ENCODE peak calls at places on chromosomes 16 and 17, in four cellular contexts. V is fibroblast of lung, D is tibial artery, N is ascending aorta. R is an unnamed sample.

GRCh38 chr16:52488837-52489289 is 58.1 kb downstream of the TOX3 start:
- DNase-seq in V (no peak), D (no peak), N (no peak), R (no peak)

GRCh38 chr17:4504188-4504587 is 5.5 kb downstream of the SPNS2 start:
- DNase-seq in V (no peak), D (no peak), N (no peak), R (no peak)

GRCh38 chr17:933168-934083 is 46.1 kb downstream of the NXN start:
- DNase-seq in V (peak; percentile 92), D (no peak), N (no peak), R (no peak)

GRCh38 chr17:80109713-80110446 is 8.5 kb downstream of the GAA start:
- DNase-seq in V (no peak), D (no peak), N (no peak), R (no peak)

GRCh38 chr17:69528035-69528434 is 113.5 kb downstream of the MAP2K6 start:
- DNase-seq in V (no peak), D (no peak), N (no peak), R (no peak)

GRCh38 chr17:66198242-66198641 is 6.3 kb upstream of the CEP112 start:
- DNase-seq in V (no peak), D (no peak), N (no peak), R (no peak)

GRCh38 chr16:81891734-81892364 is 112.8 kb downstream of the PLCG2 start:
- DNase-seq in V (no peak), D (no peak), N (no peak), R (no peak)

GRCh38 chr17:60093694-60094093 is 15.0 kb upstream of the HEATR6 start:
- DNase-seq in V (no peak), D (no peak), N (no peak), R (no peak)

GRCh38 chr17:28554565-28554964 is 2.1 kb upstream of the UNC119 start:
- DNase-seq in V (no peak), D (no peak), N (no peak), R (no peak)

GRCh38 chr17:82215095-82215971 is 2.7 kb upstream of the CCDC57 start:
- DNase-seq in V (peak; percentile 37), D (no peak), N (no peak), R (no peak)

GRCh38 chr16:26645629-26646028 is 421.1 kb upstream of the C16orf82 start:
- DNase-seq in V (no peak), D (no peak), N (no peak), R (no peak)

GRCh38 chr17:66383353-66383752 is 80.9 kb downstream of the PRKCA start:
- DNase-seq in V (peak; percentile 93), D (no peak), N (no peak), R (peak; percentile 80)

GRCh38 chr16:49588729-49589384 is 215.3 kb downstream of the C16orf78 start:
- DNase-seq in V (peak; percentile 44), D (peak; percentile 13), N (no peak), R (no peak)

GRCh38 chr16:18853694-18854093 is 52.3 kb upstream of the ARL6IP1 start:
- DNase-seq in V (no peak), D (no peak), N (no peak), R (no peak)

GRCh38 chr17:82985973-82986372 is 93.4 kb upstream of the METRNL start:
- DNase-seq in V (peak; percentile 33), D (no peak), N (no peak), R (peak; percentile 48)

GRCh38 chr17:20206068-20206467 is 196.9 kb downstream of the SPECC1 start:
- DNase-seq in V (no peak), D (no peak), N (no peak), R (no peak)

GRCh38 chr17:34361478-34362061 is 1.5 kb downstream of the CCL1 start:
- DNase-seq in V (peak; percentile 84), D (peak; percentile 90), N (peak; percentile 45), R (peak; percentile 88)

GRCh38 chr16:59988591-59988990 is 1254.5 kb upstream of the GOT2 start:
- DNase-seq in V (no peak), D (no peak), N (no peak), R (no peak)

GRCh38 chr16:49857423-49858181 is 1.7 kb upstream of the ZNF423 start:
- DNase-seq in V (peak; percentile 52), D (peak; percentile 42), N (no peak), R (no peak)

GRCh38 chr17:71234349-71234748 is 886.5 kb upstream of the SOX9 start:
- DNase-seq in V (no peak), D (no peak), N (no peak), R (no peak)

GRCh38 chr17:2402517-2402916 is 1.7 kb upstream of the MNT start:
- DNase-seq in V (no peak), D (no peak), N (no peak), R (no peak)

GRCh38 chr16:27365142-27366089 is 36.6 kb upstream of the IL21R start:
- DNase-seq in V (no peak), D (no peak), N (no peak), R (no peak)

GRCh38 chr17:80029235-80029974 is 6.3 kb downstream of the TBC1D16 start:
- DNase-seq in V (peak; percentile 95), D (peak; percentile 95), N (peak; percentile 44), R (peak; percentile 69)

GRCh38 chr16:68369697-68370096 is 58.9 kb downstream of the PRMT7 start:
- DNase-seq in V (no peak), D (no peak), N (no peak), R (no peak)

GRCh38 chr16:12900599-12901203 is 697 bp upstream of the SHISA9 start:
- DNase-seq in V (no peak), D (no peak), N (no peak), R (no peak)

GRCh38 chr16:12896562-12896961 is 4.8 kb upstream of the SHISA9 start:
- DNase-seq in V (no peak), D (no peak), N (no peak), R (peak; percentile 6)

GRCh38 chr16:12901204-12901596 is 198 bp upstream of the SHISA9 start:
- DNase-seq in V (no peak), D (no peak), N (no peak), R (no peak)

GRCh38 chr16:12899529-12900168 is 1.7 kb upstream of the SHISA9 start:
- DNase-seq in V (no peak), D (no peak), N (no peak), R (no peak)

GRCh38 chr16:12898556-12898955 is 2.8 kb upstream of the SHISA9 start:
- DNase-seq in V (no peak), D (no peak), N (no peak), R (no peak)
- TF ChIP-seq CTCF in V (no peak), D (no peak), N (no peak), R (no peak)

GRCh38 chr16:1958715-1959268 is 546 bp upstream of the NDUFB10 start:
- DNase-seq in V (no peak), D (no peak), N (no peak), R (no peak)
- H3K4me3 ChIP-seq in V (peak overlapping the region; percentile 82), D (peak overlapping the region; percentile 83), N (peak overlapping the region; percentile 90), R (peak overlapping the region; percentile 86)

DNA sequence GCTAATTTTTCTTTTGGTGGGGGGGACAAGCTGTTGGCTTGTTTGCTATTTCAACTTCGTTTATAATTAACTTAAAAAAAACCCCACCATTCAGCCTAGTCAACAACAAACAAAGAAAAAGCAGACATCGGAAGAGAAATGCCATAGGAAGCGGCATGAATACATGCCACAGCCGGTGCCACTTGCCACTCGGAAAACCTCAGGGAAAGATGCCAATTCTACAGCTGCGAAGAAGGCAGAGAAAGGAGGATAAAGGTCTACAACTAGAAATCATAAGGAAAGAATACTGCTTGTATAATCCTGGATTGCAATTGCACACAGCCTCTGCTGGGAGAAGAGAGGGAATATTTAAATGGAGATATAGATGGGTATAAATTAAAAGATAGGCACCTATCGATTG is 254.5 kb upstream of the PMFBP1 start:
- DNase-seq in V (no peak), D (no peak), N (no peak), R (no peak)
- TF ChIP-seq CTCF in V (no peak), D (no peak), N (no peak), R (no peak)

GRCh38 chr16:89098767-89099430 is 5.2 kb downstream of the ACSF3 start:
- DNase-seq in V (no peak), D (no peak), N (no peak), R (no peak)
- H3K4me3 ChIP-seq in V (no peak overlapping the region), D (no peak overlapping the region), N (no peak overlapping the region), R (no peak overlapping the region)

GRCh38 chr17:78986048-78986648 is 6.4 kb upstream of the LGALS3BP start:
- DNase-seq in V (peak; percentile 62), D (no peak), N (no peak), R (no peak)
- TF ChIP-seq CTCF in V (peak; percentile 41), D (peak; percentile 12), N (peak; percentile 45), R (no peak)

GRCh38 chr16:80007216-80007615 is 406.7 kb upstream of the MAF start:
- DNase-seq in V (no peak), D (no peak), N (no peak), R (no peak)

GRCh38 chr16:80006175-80006895 is 405.8 kb upstream of the MAF start:
- DNase-seq in V (peak; percentile 9), D (no peak), N (no peak), R (no peak)

GRCh38 chr16:80012586-80012985 is 412.0 kb upstream of the MAF start:
- DNase-seq in V (no peak), D (no peak), N (no peak), R (no peak)

GRCh38 chr16:80009971-80010659 is 409.6 kb upstream of the MAF start:
- DNase-seq in V (no peak), D (no peak), N (no peak), R (no peak)

GRCh38 chr16:80008857-80009256 is 408.3 kb upstream of the MAF start:
- DNase-seq in V (no peak), D (no peak), N (no peak), R (no peak)
- H3K4me3 ChIP-seq in V (no peak overlapping the region), D (no peak overlapping the region), N (no peak overlapping the region), R (no peak overlapping the region)

DNA sequence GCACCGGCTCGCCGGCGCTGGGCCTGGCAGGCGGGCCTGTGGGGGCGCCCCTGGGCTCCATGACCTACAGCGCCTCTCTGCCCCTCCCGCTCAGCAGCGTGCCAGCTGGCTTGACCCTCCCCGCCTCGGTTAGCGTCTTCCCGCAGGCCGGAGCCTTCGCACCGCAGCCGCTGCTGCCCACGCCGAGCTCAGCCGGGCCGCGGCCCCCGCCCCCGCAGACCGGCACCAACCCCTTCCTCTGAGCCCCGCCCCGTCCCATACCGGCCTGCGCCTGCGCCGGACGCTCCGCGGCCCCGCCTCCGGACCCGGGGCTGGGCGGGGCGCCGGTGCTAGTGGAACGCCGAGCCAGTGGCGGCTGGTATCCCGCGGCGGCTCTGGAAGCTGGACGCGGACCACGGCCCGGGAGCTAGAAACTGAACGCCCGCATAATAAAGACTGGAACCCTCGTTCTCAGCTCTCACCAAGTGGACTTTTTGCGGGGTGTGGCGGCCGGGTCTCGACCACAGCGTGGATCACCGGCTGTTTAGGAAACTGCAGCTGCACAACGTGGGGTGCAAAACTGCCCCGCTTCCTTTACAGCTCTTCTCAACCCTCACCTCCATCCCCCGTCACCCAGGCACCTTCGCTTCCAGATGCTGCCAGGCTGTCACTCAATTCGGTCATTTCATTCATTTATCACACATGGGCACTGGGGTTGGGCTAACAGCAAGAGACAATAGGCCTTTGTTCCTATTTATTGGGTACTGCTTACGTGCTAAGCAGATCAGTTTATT is 4.9 kb upstream of the SPATA20 start:
- DNase-seq in V (peak; percentile 62), D (peak; percentile 85), N (peak; percentile 55), R (no peak)
- TF ChIP-seq CTCF in V (peak; percentile 13), D (peak; percentile 12), N (peak; percentile 37), R (peak; percentile 29)

GRCh38 chr16:1535391-1536291 is 2.2 kb downstream of the TMEM204 start:
- DNase-seq in V (peak; percentile 6), D (no peak), N (no peak), R (no peak)
- H3K4me3 ChIP-seq in V (peak overlapping the region; percentile 64), D (peak overlapping the region; percentile 73), N (peak overlapping the region; percentile 80), R (peak overlapping the region; percentile 85)

GRCh38 chr17:38703742-38704644 is 1.1 kb upstream of the MLLT6 start:
- DNase-seq in V (no peak), D (peak; percentile 68), N (peak; percentile 14), R (no peak)
- TF ChIP-seq CTCF in V (no peak), D (no peak), N (no peak), R (no peak)